ENCODE peak calls at places on chromosomes 13 and 19, in eight cellular contexts. N is K562; A is stimulated activated CD8-positive, alpha-beta memory T cell treated with anti-CD3 and anti-CD28 coated beads, Interleukin-4, amount 100 ng/mL, for 4 hours; L is GM04503; B is neural crest cell; Z is activated CD4-positive, alpha-beta T cell treated with anti-CD3 and anti-CD28 coated beads, Interleukin-2, amount 50 U/mL, for 4 hours; G is H54; J is fibroblast of the aortic adventitia. P is an unnamed sample.

GRCh38 chr19:13053761-13054604 is 48.7 kb downstream of the LYL1 start:
- DNase-seq in N (no peak), A (no peak), L (peak), B (peak), Z (no peak), G (peak), J (peak), P (no peak)

GRCh38 chr13:26420282-26420960 is 137.1 kb upstream of the WASF3 start:
- DNase-seq in N (no peak), A (no peak), L (no peak), B (no peak), Z (no peak), G (no peak), J (no peak), P (no peak)

GRCh38 chr19:20478936-20479335 is 86.6 kb downstream of the ZNF737 start:
- DNase-seq in N (no peak), A (no peak), L (no peak), B (no peak), Z (no peak), G (no peak), J (no peak), P (no peak)

GRCh38 chr19:19540707-19541515 is 2.8 kb downstream of the CILP2 start:
- DNase-seq in N (peak), A (peak), L (no peak), B (no peak), Z (peak), G (peak), J (no peak), P (peak)

GRCh38 chr19:48874309-48875135 is 2.3 kb downstream of the PPP1R15A start:
- DNase-seq in N (peak), A (no peak), L (no peak), B (no peak), Z (no peak), G (no peak), J (peak), P (no peak)

GRCh38 chr13:106007156-106007555 is 528.3 kb downstream of the EFNB2 start:
- DNase-seq in N (no peak), A (no peak), L (no peak), B (no peak), Z (no peak), G (no peak), J (no peak), P (no peak)

GRCh38 chr19:1360818-1361461 is 22.8 kb upstream of the NDUFS7 start:
- DNase-seq in N (no peak), A (no peak), L (peak), B (no peak), Z (no peak), G (peak), J (peak), P (no peak)

GRCh38 chr19:4172861-4173473 is 9.4 kb downstream of the SIRT6 start:
- DNase-seq in N (peak), A (peak), L (no peak), B (peak), Z (peak), G (peak), J (peak), P (peak)

GRCh38 chr13:26979334-26979733 is 192.3 kb downstream of the USP12 start:
- DNase-seq in N (no peak), A (no peak), L (no peak), B (no peak), Z (no peak), G (no peak), J (no peak), P (no peak)

GRCh38 chr13:77222000-77222690 is 104.7 kb downstream of the MYCBP2 start:
- DNase-seq in N (no peak), A (no peak), L (no peak), B (no peak), Z (no peak), G (no peak), J (no peak), P (no peak)

GRCh38 chr19:7294571-7295212 is 478 bp upstream of the INSR start:
- DNase-seq in N (peak), A (no peak), L (peak), B (peak), Z (no peak), G (peak), J (peak), P (no peak)

GRCh38 chr19:1591421-1592022 is 1.1 kb downstream of the MBD3 start:
- DNase-seq in N (peak), A (no peak), L (no peak), B (no peak), Z (no peak), G (no peak), J (no peak), P (no peak)

GRCh38 chr19:32165176-32165575 is 180.2 kb upstream of the ZNF507 start:
- DNase-seq in N (no peak), A (no peak), L (no peak), B (no peak), Z (no peak), G (no peak), J (no peak), P (no peak)

GRCh38 chr13:34156841-34157365 is 339.0 kb downstream of the RFC3 start:
- DNase-seq in N (no peak), A (no peak), L (peak), B (no peak), Z (peak), G (peak), J (peak), P (peak)

GRCh38 chr13:106133025-106133424 is 402.4 kb downstream of the EFNB2 start:
- DNase-seq in N (no peak), A (no peak), L (no peak), B (no peak), Z (no peak), G (no peak), J (peak), P (no peak)

GRCh38 chr19:1090731-1091543 is 4.2 kb downstream of the POLR2E start:
- DNase-seq in N (no peak), A (peak), L (no peak), B (no peak), Z (no peak), G (no peak), J (no peak), P (no peak)

GRCh38 chr13:48976677-48977625 is 1.2 kb downstream of the FNDC3A start:
- DNase-seq in N (no peak), A (no peak), L (peak), B (no peak), Z (no peak), G (no peak), J (peak), P (no peak)

GRCh38 chr19:7596191-7596937 is 701 bp downstream of the CAMSAP3 start:
- DNase-seq in N (no peak), A (no peak), L (no peak), B (no peak), Z (no peak), G (no peak), J (no peak), P (no peak)

GRCh38 chr19:1161716-1162115 is 12.4 kb downstream of the SBNO2 start:
- DNase-seq in N (peak), A (no peak), L (no peak), B (no peak), Z (no peak), G (peak), J (peak), P (no peak)